ENCODE peak calls at places on chromosomes 2 and 18, in seven cellular contexts. E, T, L, H, B, Q and K are unnamed samples. For H3K4me1, the result is how much of the 10 kb centered on the place peaks cover.

GRCh38 chr2:134258684-134259408 is 5.0 kb downstream of the MGAT5 start:
- DNase-seq in E (no peak), T (no peak), L (no peak), H (no peak), B (peak), Q (no peak), K (no peak)

GRCh38 chr2:201451330-201452057 is at the start of the genes STRADB and TRAK2:
- DNase-seq in E (peak), T (peak), L (peak), H (peak), B (peak), Q (peak), K (peak)

GRCh38 chr18:74529811-74530583 is 4.3 kb upstream of the CNDP1 start:
- DNase-seq in E (no peak), T (no peak), L (peak), H (no peak), B (no peak), Q (no peak), K (no peak)

GRCh38 chr2:179454443-179455218 is 190.0 kb upstream of the SESTD1 start:
- DNase-seq in E (peak), T (peak), L (no peak), H (no peak), B (no peak), Q (peak), K (no peak)

GRCh38 chr18:12426924-12427323 is 19.2 kb downstream of the PRELID3A start:
- DNase-seq in E (no peak), T (no peak), L (no peak), H (no peak), B (no peak), Q (no peak), K (no peak)

GRCh38 chr2:178238144-178238521 is 43.8 kb downstream of the OSBPL6 start:
- DNase-seq in E (peak), T (no peak), L (no peak), H (no peak), B (no peak), Q (peak), K (no peak)

GRCh38 chr2:75077909-75078308 is 119.5 kb downstream of the POLE4 start:
- DNase-seq in E (no peak), T (no peak), L (no peak), H (no peak), B (no peak), Q (no peak), K (no peak)

GRCh38 chr2:234111523-234111922 is 61.0 kb downstream of the SPP2 start:
- DNase-seq in E (no peak), T (peak), L (no peak), H (peak), B (no peak), Q (peak), K (no peak)

GRCh38 chr2:39158351-39158750 is 37.5 kb upstream of the SOS1 start:
- DNase-seq in E (peak), T (no peak), L (no peak), H (no peak), B (no peak), Q (no peak), K (no peak)

GRCh38 chr2:48332286-48332685 is 197.7 kb upstream of the STON1 start:
- DNase-seq in E (peak), T (no peak), L (no peak), H (no peak), B (no peak), Q (no peak), K (no peak)

GRCh38 chr18:50142441-50143120 is 52.4 kb downstream of the MYO5B start:
- DNase-seq in E (no peak), T (no peak), L (no peak), H (no peak), B (no peak), Q (peak), K (no peak)

GRCh38 chr2:186459009-186459408 is 27.1 kb upstream of the ZC3H15 start:
- DNase-seq in E (peak), T (no peak), L (no peak), H (peak), B (no peak), Q (peak), K (no peak)

GRCh38 chr2:20353597-20353996 is 3.0 kb upstream of the PUM2 start:
- DNase-seq in E (no peak), T (no peak), L (no peak), H (no peak), B (no peak), Q (no peak), K (no peak)

GRCh38 chr2:86078801-86079545 is 26.7 kb downstream of the POLR1A start:
- DNase-seq in E (peak), T (no peak), L (no peak), H (no peak), B (no peak), Q (peak), K (no peak)

GRCh38 chr18:48715651-48716354 is 177.0 kb downstream of the CTIF start:
- DNase-seq in E (no peak), T (no peak), L (peak), H (no peak), B (no peak), Q (no peak), K (no peak)

GRCh38 chr2:145725876-145726275 is 1206.0 kb upstream of the ZEB2 start:
- DNase-seq in E (no peak), T (no peak), L (no peak), H (no peak), B (no peak), Q (no peak), K (no peak)

GRCh38 chr2:219278655-219279150 is 463 bp upstream of the DNAJB2 start:
- DNase-seq in E (no peak), T (no peak), L (no peak), H (no peak), B (no peak), Q (no peak), K (no peak)

GRCh38 chr2:109299466-109299865 is 170.5 kb downstream of the SH3RF3 start:
- DNase-seq in E (no peak), T (no peak), L (no peak), H (no peak), B (no peak), Q (no peak), K (no peak)

GRCh38 chr18:24368749-24369148 is 28.9 kb downstream of the OSBPL1A start:
- DNase-seq in E (no peak), T (no peak), L (no peak), H (no peak), B (no peak), Q (no peak), K (no peak)

GRCh38 chr18:34620258-34620861 is 89.7 kb upstream of the DTNA start:
- DNase-seq in E (no peak), T (no peak), L (no peak), H (no peak), B (no peak), Q (no peak), K (no peak)

GRCh38 chr2:172102159-172102857 is 392 bp downstream of the DLX2 start:
- DNase-seq in E (no peak), T (peak), L (peak), H (no peak), B (no peak), Q (no peak), K (peak)

GRCh38 chr2:224890407-224890806 is 151.9 kb downstream of the DOCK10 start:
- DNase-seq in E (no peak), T (no peak), L (no peak), H (no peak), B (no peak), Q (no peak), K (no peak)

GRCh38 chr18:23498877-23499570 is 4.3 kb upstream of the RMC1 start:
- DNase-seq in E (peak), T (no peak), L (no peak), H (peak), B (peak), Q (peak), K (peak)

GRCh38 chr2:69570474-69570873 is 73.1 kb downstream of the AAK1 start:
- DNase-seq in E (no peak), T (no peak), L (no peak), H (no peak), B (no peak), Q (no peak), K (no peak)

GRCh38 chr2:232300894-232301387 is 77.6 kb upstream of the ALPP start:
- DNase-seq in E (no peak), T (no peak), L (no peak), H (no peak), B (no peak), Q (no peak), K (no peak)

GRCh38 chr2:26061539-26061938 is 27.7 kb downstream of the RAB10 start:
- DNase-seq in E (no peak), T (no peak), L (no peak), H (no peak), B (no peak), Q (no peak), K (no peak)

GRCh38 chr2:26058390-26058789 is 24.5 kb downstream of the RAB10 start:
- DNase-seq in E (no peak), T (no peak), L (no peak), H (no peak), B (no peak), Q (no peak), K (no peak)

GRCh38 chr2:26064846-26065245 is 31.0 kb downstream of the RAB10 start:
- DNase-seq in E (no peak), T (no peak), L (no peak), H (no peak), B (no peak), Q (no peak), K (no peak)

GRCh38 chr2:26054598-26055348 is 20.9 kb downstream of the RAB10 start:
- DNase-seq in E (no peak), T (no peak), L (no peak), H (no peak), B (no peak), Q (peak), K (no peak)

DNA sequence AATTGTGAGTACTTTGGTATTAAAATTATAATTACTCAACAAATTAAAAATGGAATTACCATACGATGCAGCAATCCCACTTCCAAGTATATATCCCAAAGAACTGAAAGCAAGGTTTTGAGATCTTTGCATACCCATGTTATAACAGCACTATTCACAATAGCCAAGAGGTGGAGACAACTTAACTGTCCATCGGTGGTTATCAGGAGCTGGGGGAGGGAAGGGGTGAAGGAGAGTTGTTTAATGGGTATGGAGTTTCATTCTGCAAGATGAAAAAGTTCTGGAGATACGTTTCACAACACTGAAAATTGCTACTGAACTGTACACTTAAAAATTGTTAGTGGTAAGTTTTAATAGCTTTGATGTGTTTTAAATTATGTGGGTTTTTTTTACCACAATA is 25.7 kb downstream of the RAB10 start:
- DNase-seq in E (no peak), T (no peak), L (no peak), H (no peak), B (no peak), Q (no peak), K (no peak)
- TF ChIP-seq CTCF in E (no peak), T (peak), L (no peak), H (no peak), B (no peak), Q (no peak), K (no peak)

DNA sequence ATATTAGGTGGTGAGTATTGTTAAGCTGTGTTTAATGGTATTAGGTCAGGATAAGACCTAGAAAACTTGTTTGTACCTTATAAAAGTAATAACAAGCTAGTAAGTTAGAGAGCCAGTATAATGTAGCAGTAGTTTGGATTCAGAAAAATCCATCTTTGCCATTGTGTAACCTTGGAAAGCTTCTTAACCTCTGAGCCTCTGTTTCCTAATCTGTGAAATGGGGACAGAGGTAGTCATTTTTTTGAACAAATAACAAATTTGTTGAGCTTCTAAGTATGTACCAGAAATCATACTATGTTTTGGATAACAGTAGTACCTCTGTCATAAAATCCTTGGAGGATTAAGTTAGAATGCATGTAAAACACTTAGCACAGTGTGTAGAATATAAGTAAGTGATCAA is 12.5 kb downstream of the GLS start:
- DNase-seq in E (no peak), T (no peak), L (no peak), H (no peak), B (no peak), Q (no peak), K (no peak)
- H3K4me1 ChIP-seq in E (under half), T (under half), L (under half), H (under half), B (under half), Q (under half), K (under half)

DNA sequence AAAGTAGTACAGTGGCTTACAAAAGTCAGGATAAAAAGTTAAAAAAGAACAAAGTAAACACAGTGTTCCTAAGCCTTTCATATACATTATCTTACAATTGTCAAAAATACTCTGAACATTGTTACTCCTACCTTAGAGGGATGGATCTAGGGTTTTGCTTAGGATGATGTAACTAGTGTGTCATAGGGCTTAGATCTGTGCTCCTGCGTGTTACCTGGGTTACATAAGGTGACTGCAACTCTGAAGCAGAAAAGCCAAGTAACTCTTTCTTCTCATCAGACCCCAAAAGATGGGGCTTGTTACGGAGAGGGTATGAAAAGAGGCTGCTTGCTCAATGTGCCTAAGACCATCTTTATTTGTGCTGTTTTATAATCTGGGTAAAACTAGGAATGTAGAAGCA is 41.9 kb upstream of the STK17B start:
- DNase-seq in E (no peak), T (no peak), L (no peak), H (no peak), B (no peak), Q (no peak), K (no peak)
- H3K4me3 ChIP-seq in E (no peak), T (no peak), L (no peak), H (no peak), B (no peak), Q (no peak), K (no peak)

DNA sequence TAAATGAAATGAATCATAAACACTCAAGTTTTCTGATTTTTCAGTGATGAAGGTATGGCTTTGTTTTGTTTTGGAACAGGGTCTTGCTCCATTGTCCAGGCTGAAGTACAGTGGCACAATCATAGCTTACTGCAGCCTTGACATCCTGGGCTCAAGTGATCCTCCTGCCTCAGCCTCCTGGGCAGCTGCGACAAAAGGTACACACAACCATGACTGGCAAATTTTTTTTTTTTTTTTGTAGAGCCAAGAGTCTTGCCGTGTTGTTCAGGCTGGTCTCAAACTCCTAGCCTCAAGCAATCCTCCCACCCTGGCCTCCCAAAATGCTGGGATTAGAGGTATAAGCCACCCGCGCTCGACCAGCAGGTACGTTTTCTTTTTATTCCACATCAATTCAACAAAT is 22.5 kb upstream of the LRP2 start:
- DNase-seq in E (no peak), T (no peak), L (no peak), H (no peak), B (no peak), Q (no peak), K (no peak)
- TF ChIP-seq CTCF in E (no peak), T (no peak), L (no peak), H (no peak), B (no peak), Q (no peak), K (no peak)